ENCODE peak calls at places on chromosome 5, in six cellular contexts. E, O, N, G, P and X are unnamed samples.

GRCh38 chr5:155080721-155081120 is 67.2 kb downstream of the KIF4B start:
- DNase-seq in E (no peak), O (no peak), N (no peak), G (no peak), P (no peak), X (no peak)

GRCh38 chr5:83567741-83568530 is 96.4 kb downstream of the VCAN start:
- DNase-seq in E (peak; percentile 73), O (no peak), N (peak; percentile 92), G (peak; percentile 70), P (no peak), X (no peak)

GRCh38 chr5:586751-587285 is 25.3 kb upstream of the CEP72 start:
- DNase-seq in E (no peak), O (no peak), N (no peak), G (no peak), P (no peak), X (peak; percentile 71)

GRCh38 chr5:58366461-58366860 is 93.4 kb downstream of the PLK2 start:
- DNase-seq in E (no peak), O (peak; percentile 11), N (peak; percentile 57), G (no peak), P (no peak), X (no peak)

GRCh38 chr5:177496111-177497010 is 1.0 kb downstream of the PDLIM7 start:
- DNase-seq in E (peak; percentile 96), O (peak; percentile 67), N (peak; percentile 74), G (peak; percentile 92), P (no peak), X (peak; percentile 81)

GRCh38 chr5:136679233-136679632 is 313.9 kb upstream of the TRPC7 start:
- DNase-seq in E (no peak), O (no peak), N (no peak), G (no peak), P (no peak), X (no peak)

GRCh38 chr5:148864113-148864841 is 37.9 kb downstream of the ADRB2 start:
- DNase-seq in E (no peak), O (no peak), N (peak; percentile 32), G (no peak), P (peak; percentile 32), X (no peak)

GRCh38 chr5:111945535-111945934 is 188.5 kb upstream of the NREP start:
- DNase-seq in E (no peak), O (no peak), N (no peak), G (no peak), P (no peak), X (no peak)

GRCh38 chr5:144414232-144414631 is 243.6 kb downstream of the KCTD16 start:
- DNase-seq in E (no peak), O (no peak), N (no peak), G (no peak), P (no peak), X (no peak)

GRCh38 chr5:107389769-107390168 is 281.0 kb downstream of the EFNA5 start:
- DNase-seq in E (no peak), O (no peak), N (no peak), G (no peak), P (no peak), X (no peak)

GRCh38 chr5:127941646-127942045 is 141.9 kb upstream of the SLC12A2 start:
- DNase-seq in E (no peak), O (no peak), N (no peak), G (no peak), P (no peak), X (no peak)

GRCh38 chr5:26519245-26519644 is 519.1 kb downstream of the CDH9 start:
- DNase-seq in E (no peak), O (no peak), N (no peak), G (no peak), P (no peak), X (no peak)

GRCh38 chr5:16626696-16627264 is 10.0 kb upstream of the RETREG1 start:
- DNase-seq in E (peak; percentile 49), O (no peak), N (no peak), G (no peak), P (no peak), X (no peak)

GRCh38 chr5:92629574-92629973 is 951.4 kb downstream of the NR2F1-AS1 start:
- DNase-seq in E (no peak), O (no peak), N (no peak), G (no peak), P (no peak), X (no peak)

GRCh38 chr5:149153193-149153750 is 12.0 kb downstream of the ABLIM3 start:
- DNase-seq in E (no peak), O (no peak), N (no peak), G (no peak), P (no peak), X (no peak)

GRCh38 chr5:96885518-96886338 is 9.4 kb downstream of the ERAP2 start:
- DNase-seq in E (no peak), O (no peak), N (no peak), G (no peak), P (no peak), X (no peak)

GRCh38 chr5:43008369-43009158 is 31.6 kb downstream of the ANXA2R start:
- DNase-seq in E (peak; percentile 94), O (peak; percentile 97), N (peak; percentile 82), G (peak; percentile 79), P (peak; percentile 85), X (peak; percentile 93)

GRCh38 chr5:37717613-37718431 is 122.0 kb downstream of the GDNF start:
- DNase-seq in E (peak; percentile 93), O (peak; percentile 94), N (no peak), G (peak; percentile 72), P (no peak), X (no peak)